ENCODE peak calls at places on chromosomes 12 and 14, in six cellular contexts. One of them, this sample, is unnamed.

GRCh38 chr12:3371018-3371417 is 120.0 kb upstream of the PRMT8 start:
- DNase-seq in neural progenitor cell: no peak
- DNase-seq in brain microvascular endothelial cell: no peak
- DNase-seq in heart left ventricle: no peak
- DNase-seq in GM12864: no peak
- DNase-seq in GM06990: no peak
- DNase-seq in this sample: no peak

GRCh38 chr12:9041321-9041720 is 52.0 kb downstream of the KLRG1 start:
- DNase-seq in neural progenitor cell: no peak
- DNase-seq in brain microvascular endothelial cell: peak
- DNase-seq in heart left ventricle: peak
- DNase-seq in GM12864: no peak
- DNase-seq in GM06990: no peak
- DNase-seq in this sample: no peak

GRCh38 chr12:116894913-116895312 is 13.7 kb upstream of the HRK start:
- DNase-seq in neural progenitor cell: no peak
- DNase-seq in brain microvascular endothelial cell: no peak
- DNase-seq in heart left ventricle: no peak
- DNase-seq in GM12864: no peak
- DNase-seq in GM06990: no peak
- DNase-seq in this sample: no peak

GRCh38 chr12:18250313-18250916 is 10.9 kb upstream of the PIK3C2G start:
- DNase-seq in neural progenitor cell: peak
- DNase-seq in brain microvascular endothelial cell: peak
- DNase-seq in heart left ventricle: no peak
- DNase-seq in GM12864: no peak
- DNase-seq in GM06990: no peak
- DNase-seq in this sample: no peak

GRCh38 chr12:105289114-105289904 is 41.2 kb upstream of the C12orf75 start:
- DNase-seq in neural progenitor cell: no peak
- DNase-seq in brain microvascular endothelial cell: peak
- DNase-seq in heart left ventricle: no peak
- DNase-seq in GM12864: no peak
- DNase-seq in GM06990: no peak
- DNase-seq in this sample: no peak

GRCh38 chr12:110565919-110566871 is 16.9 kb downstream of the PPTC7 start:
- DNase-seq in neural progenitor cell: no peak
- DNase-seq in brain microvascular endothelial cell: no peak
- DNase-seq in heart left ventricle: no peak
- DNase-seq in GM12864: no peak
- DNase-seq in GM06990: no peak
- DNase-seq in this sample: no peak

GRCh38 chr12:989751-990278 is 1.2 kb upstream of the ERC1 start:
- DNase-seq in neural progenitor cell: peak
- DNase-seq in brain microvascular endothelial cell: peak
- DNase-seq in heart left ventricle: peak
- DNase-seq in GM12864: no peak
- DNase-seq in GM06990: no peak
- DNase-seq in this sample: no peak

GRCh38 chr14:101072531-101072930 is 169.0 kb upstream of the RTL1 start:
- DNase-seq in neural progenitor cell: no peak
- DNase-seq in brain microvascular endothelial cell: no peak
- DNase-seq in heart left ventricle: no peak
- DNase-seq in GM12864: no peak
- DNase-seq in GM06990: no peak
- DNase-seq in this sample: peak

GRCh38 chr14:76765461-76765931 is 4.2 kb downstream of the VASH1 start:
- DNase-seq in neural progenitor cell: no peak
- DNase-seq in brain microvascular endothelial cell: no peak
- DNase-seq in heart left ventricle: no peak
- DNase-seq in GM12864: no peak
- DNase-seq in GM06990: no peak
- DNase-seq in this sample: no peak

GRCh38 chr12:26318661-26319068 is 123.3 kb downstream of the SSPN start:
- DNase-seq in neural progenitor cell: no peak
- DNase-seq in brain microvascular endothelial cell: peak
- DNase-seq in heart left ventricle: peak
- DNase-seq in GM12864: peak
- DNase-seq in GM06990: peak
- DNase-seq in this sample: no peak

GRCh38 chr12:26319511-26319910 is 124.1 kb downstream of the SSPN start:
- DNase-seq in neural progenitor cell: no peak
- DNase-seq in brain microvascular endothelial cell: peak
- DNase-seq in heart left ventricle: peak
- DNase-seq in GM12864: no peak
- DNase-seq in GM06990: no peak
- DNase-seq in this sample: no peak

DNA sequence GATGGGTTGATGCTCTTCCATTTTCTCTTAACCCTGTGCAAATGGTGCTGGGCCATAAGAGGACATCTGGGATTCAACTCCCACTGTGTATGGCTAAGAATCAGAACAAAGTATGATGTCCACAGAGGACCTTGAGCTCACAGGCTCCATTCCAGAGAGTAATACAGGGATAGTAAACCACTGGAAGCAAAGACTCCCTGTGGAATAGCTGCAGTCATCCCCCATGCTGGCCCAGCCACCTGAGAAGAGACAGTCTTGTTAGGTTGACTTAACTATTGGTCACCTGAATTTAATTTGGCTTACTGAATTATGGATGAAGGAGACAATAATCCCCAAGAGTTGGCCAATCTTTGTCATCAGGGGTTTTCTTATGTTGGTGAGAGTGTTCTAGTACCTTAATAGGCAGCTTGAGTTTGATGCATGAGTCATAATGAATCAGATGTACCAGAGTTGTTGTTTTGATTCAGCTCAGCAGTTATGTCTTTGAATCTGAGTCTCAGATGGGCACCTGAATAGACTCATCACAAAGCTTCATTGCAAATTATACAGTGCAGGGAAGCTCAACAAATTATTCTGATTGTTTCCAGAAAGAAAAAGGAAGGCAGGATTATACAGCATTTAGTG is 122.7 kb downstream of the SSPN start:
- DNase-seq in neural progenitor cell: no peak
- DNase-seq in brain microvascular endothelial cell: peak
- DNase-seq in heart left ventricle: no peak
- DNase-seq in GM12864: no peak
- DNase-seq in GM06990: peak
- DNase-seq in this sample: no peak
- TF ChIP-seq CTCF in neural progenitor cell: no peak
- TF ChIP-seq CTCF in brain microvascular endothelial cell: no peak
- TF ChIP-seq CTCF in heart left ventricle: no peak
- TF ChIP-seq CTCF in GM12864: no peak
- TF ChIP-seq CTCF in GM06990: no peak
- TF ChIP-seq CTCF in this sample: no peak

GRCh38 chr12:53195516-53196420 is 11.3 kb downstream of the ITGB7 start:
- DNase-seq in neural progenitor cell: no peak
- DNase-seq in brain microvascular endothelial cell: no peak
- DNase-seq in heart left ventricle: no peak
- DNase-seq in GM12864: no peak
- DNase-seq in GM06990: no peak
- DNase-seq in this sample: no peak
- TF ChIP-seq CTCF in neural progenitor cell: no peak
- TF ChIP-seq CTCF in brain microvascular endothelial cell: no peak
- TF ChIP-seq CTCF in heart left ventricle: no peak
- TF ChIP-seq CTCF in GM12864: no peak
- TF ChIP-seq CTCF in GM06990: no peak
- TF ChIP-seq CTCF in this sample: no peak

DNA sequence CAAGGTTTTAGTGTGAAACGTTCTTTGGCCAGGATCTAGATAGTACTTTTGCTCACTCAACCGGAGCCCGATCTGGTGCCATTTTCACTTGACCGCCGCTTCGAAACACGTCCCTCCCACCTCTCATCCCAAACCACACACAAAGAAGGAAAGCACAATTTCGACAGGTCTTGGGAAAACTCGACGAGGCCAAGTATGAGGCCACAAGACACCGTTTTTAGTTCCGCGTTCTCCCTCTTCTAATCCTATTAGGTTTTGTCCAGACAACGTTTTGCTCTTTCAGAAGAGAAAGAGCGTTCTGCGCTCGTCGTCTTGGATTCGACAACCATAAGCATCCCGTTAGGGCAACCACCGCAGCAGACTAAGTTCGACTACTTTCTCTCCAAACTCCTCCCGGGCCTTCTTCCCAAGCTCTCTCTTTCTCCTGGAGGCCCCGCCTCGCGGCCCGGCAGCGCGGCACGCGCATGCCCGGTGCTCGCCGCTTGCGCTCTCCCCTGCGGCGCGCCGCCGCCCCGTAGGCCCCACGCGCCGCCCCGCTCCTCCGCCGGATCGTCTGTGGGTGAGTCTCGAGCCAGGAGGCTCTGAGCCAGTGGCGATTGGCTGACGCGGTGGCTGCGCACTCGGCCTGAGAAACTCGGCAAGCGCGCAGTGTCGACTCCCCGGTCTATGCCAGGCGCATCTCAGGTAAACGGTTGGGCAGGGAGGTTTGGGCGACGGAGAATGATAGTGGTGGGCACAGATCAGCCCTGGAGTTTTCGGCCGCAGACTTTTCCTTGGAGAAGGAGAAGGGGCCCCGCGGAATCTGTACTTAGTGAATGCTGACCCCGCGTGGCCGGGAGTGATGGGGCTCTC is at the start of gene MIPOL1:
- DNase-seq in neural progenitor cell: peak
- DNase-seq in brain microvascular endothelial cell: peak
- DNase-seq in heart left ventricle: peak
- DNase-seq in GM12864: no peak
- DNase-seq in GM06990: no peak
- DNase-seq in this sample: peak
- TF ChIP-seq CTCF in neural progenitor cell: peak
- TF ChIP-seq CTCF in brain microvascular endothelial cell: peak
- TF ChIP-seq CTCF in heart left ventricle: peak
- TF ChIP-seq CTCF in GM12864: no peak
- TF ChIP-seq CTCF in GM06990: no peak
- TF ChIP-seq CTCF in this sample: peak

GRCh38 chr14:77864580-77864979 is 64.7 kb downstream of the ADCK1 start:
- DNase-seq in neural progenitor cell: no peak
- DNase-seq in brain microvascular endothelial cell: no peak
- DNase-seq in heart left ventricle: no peak
- DNase-seq in GM12864: no peak
- DNase-seq in GM06990: no peak
- DNase-seq in this sample: no peak

GRCh38 chr14:77859934-77860570 is 60.1 kb downstream of the ADCK1 start:
- DNase-seq in neural progenitor cell: no peak
- DNase-seq in brain microvascular endothelial cell: no peak
- DNase-seq in heart left ventricle: peak
- DNase-seq in GM12864: no peak
- DNase-seq in GM06990: no peak
- DNase-seq in this sample: no peak

GRCh38 chr14:77861201-77861600 is 61.3 kb downstream of the ADCK1 start:
- DNase-seq in neural progenitor cell: no peak
- DNase-seq in brain microvascular endothelial cell: no peak
- DNase-seq in heart left ventricle: no peak
- DNase-seq in GM12864: no peak
- DNase-seq in GM06990: no peak
- DNase-seq in this sample: no peak

GRCh38 chr14:77864085-77864484 is 64.2 kb downstream of the ADCK1 start:
- DNase-seq in neural progenitor cell: no peak
- DNase-seq in brain microvascular endothelial cell: no peak
- DNase-seq in heart left ventricle: no peak
- DNase-seq in GM12864: no peak
- DNase-seq in GM06990: no peak
- DNase-seq in this sample: no peak

GRCh38 chr14:77862154-77862783 is 62.4 kb downstream of the ADCK1 start:
- DNase-seq in neural progenitor cell: peak
- DNase-seq in brain microvascular endothelial cell: peak
- DNase-seq in heart left ventricle: peak
- DNase-seq in GM12864: peak
- DNase-seq in GM06990: peak
- DNase-seq in this sample: peak
- TF ChIP-seq CTCF in neural progenitor cell: peak
- TF ChIP-seq CTCF in brain microvascular endothelial cell: peak
- TF ChIP-seq CTCF in heart left ventricle: peak
- TF ChIP-seq CTCF in GM12864: peak
- TF ChIP-seq CTCF in GM06990: peak
- TF ChIP-seq CTCF in this sample: peak

GRCh38 chr14:62983821-62984220 is 61.4 kb downstream of the KCNH5 start:
- DNase-seq in neural progenitor cell: no peak
- DNase-seq in brain microvascular endothelial cell: no peak
- DNase-seq in heart left ventricle: no peak
- DNase-seq in GM12864: no peak
- DNase-seq in GM06990: no peak
- DNase-seq in this sample: no peak

GRCh38 chr14:62980693-62981092 is 64.6 kb downstream of the KCNH5 start:
- DNase-seq in neural progenitor cell: no peak
- DNase-seq in brain microvascular endothelial cell: no peak
- DNase-seq in heart left ventricle: no peak
- DNase-seq in GM12864: no peak
- DNase-seq in GM06990: no peak
- DNase-seq in this sample: no peak
- TF ChIP-seq CTCF in neural progenitor cell: no peak
- TF ChIP-seq CTCF in brain microvascular endothelial cell: no peak
- TF ChIP-seq CTCF in heart left ventricle: no peak
- TF ChIP-seq CTCF in GM12864: no peak
- TF ChIP-seq CTCF in GM06990: no peak
- TF ChIP-seq CTCF in this sample: no peak